ENCODE peak calls at places on chromosome 18, in nine cellular contexts. One of them, this sample, is unnamed.

GRCh38 chr18:61322265-61322873 is 10.9 kb upstream of the CDH20 start:
- DNase-seq in skeletal muscle cell: no peak
- DNase-seq in coronary artery: no peak
- DNase-seq in glutamatergic neuron: peak; percentile 90
- DNase-seq in EL: peak; percentile 63
- DNase-seq in NCI-H1436 treated with DMSO at 0.1 percent for 48 hours: no peak
- DNase-seq in cardiac muscle cell: peak; percentile 72
- DNase-seq in amniotic stem cell: peak; percentile 18
- DNase-seq in H9: peak; percentile 80
- DNase-seq in this sample: no peak

GRCh38 chr18:35619468-35619867 is 37.9 kb downstream of the GALNT1 start:
- DNase-seq in skeletal muscle cell: no peak
- DNase-seq in coronary artery: no peak
- DNase-seq in glutamatergic neuron: no peak
- DNase-seq in EL: no peak
- DNase-seq in NCI-H1436 treated with DMSO at 0.1 percent for 48 hours: no peak
- DNase-seq in cardiac muscle cell: no peak
- DNase-seq in amniotic stem cell: no peak
- DNase-seq in H9: no peak
- DNase-seq in this sample: no peak

GRCh38 chr18:78160961-78161656 is 818.5 kb upstream of the SALL3 start:
- DNase-seq in skeletal muscle cell: no peak
- DNase-seq in coronary artery: no peak
- DNase-seq in glutamatergic neuron: no peak
- DNase-seq in EL: no peak
- DNase-seq in NCI-H1436 treated with DMSO at 0.1 percent for 48 hours: no peak
- DNase-seq in cardiac muscle cell: no peak
- DNase-seq in amniotic stem cell: no peak
- DNase-seq in H9: no peak
- DNase-seq in this sample: no peak

GRCh38 chr18:9824474-9824832 is 61.3 kb upstream of the TXNDC2 start:
- DNase-seq in skeletal muscle cell: peak; percentile 71
- DNase-seq in coronary artery: no peak
- DNase-seq in glutamatergic neuron: no peak
- DNase-seq in EL: peak; percentile 61
- DNase-seq in NCI-H1436 treated with DMSO at 0.1 percent for 48 hours: no peak
- DNase-seq in cardiac muscle cell: peak; percentile 87
- DNase-seq in amniotic stem cell: no peak
- DNase-seq in H9: no peak
- DNase-seq in this sample: no peak

GRCh38 chr18:14086459-14087231 is 45.6 kb downstream of the ZNF519 start:
- DNase-seq in skeletal muscle cell: peak; percentile 4
- DNase-seq in coronary artery: no peak
- DNase-seq in glutamatergic neuron: peak; percentile 30
- DNase-seq in EL: peak; percentile 31
- DNase-seq in NCI-H1436 treated with DMSO at 0.1 percent for 48 hours: no peak
- DNase-seq in cardiac muscle cell: peak; percentile 52
- DNase-seq in amniotic stem cell: no peak
- DNase-seq in H9: peak; percentile 61
- DNase-seq in this sample: no peak

GRCh38 chr18:3058328-3059191 is 45.6 kb upstream of the LPIN2 start:
- DNase-seq in skeletal muscle cell: no peak
- DNase-seq in coronary artery: no peak
- DNase-seq in glutamatergic neuron: no peak
- DNase-seq in EL: no peak
- DNase-seq in NCI-H1436 treated with DMSO at 0.1 percent for 48 hours: no peak
- DNase-seq in cardiac muscle cell: no peak
- DNase-seq in amniotic stem cell: no peak
- DNase-seq in H9: no peak
- DNase-seq in this sample: no peak

GRCh38 chr18:57970356-57971095 is 73.5 kb upstream of the NEDD4L start:
- DNase-seq in skeletal muscle cell: no peak
- DNase-seq in coronary artery: no peak
- DNase-seq in glutamatergic neuron: peak; percentile 24
- DNase-seq in EL: peak; percentile 23
- DNase-seq in NCI-H1436 treated with DMSO at 0.1 percent for 48 hours: no peak
- DNase-seq in cardiac muscle cell: no peak
- DNase-seq in amniotic stem cell: no peak
- DNase-seq in H9: peak; percentile 68
- DNase-seq in this sample: no peak

GRCh38 chr18:58716046-58716766 is 44.9 kb downstream of the MALT1 start:
- DNase-seq in skeletal muscle cell: no peak
- DNase-seq in coronary artery: no peak
- DNase-seq in glutamatergic neuron: no peak
- DNase-seq in EL: no peak
- DNase-seq in NCI-H1436 treated with DMSO at 0.1 percent for 48 hours: no peak
- DNase-seq in cardiac muscle cell: no peak
- DNase-seq in amniotic stem cell: no peak
- DNase-seq in H9: no peak
- DNase-seq in this sample: no peak

GRCh38 chr18:2964349-2965010 is 48.5 kb downstream of the LPIN2 start:
- DNase-seq in skeletal muscle cell: no peak
- DNase-seq in coronary artery: no peak
- DNase-seq in glutamatergic neuron: no peak
- DNase-seq in EL: no peak
- DNase-seq in NCI-H1436 treated with DMSO at 0.1 percent for 48 hours: no peak
- DNase-seq in cardiac muscle cell: no peak
- DNase-seq in amniotic stem cell: no peak
- DNase-seq in H9: no peak
- DNase-seq in this sample: no peak

GRCh38 chr18:14922031-14922430 is 174.1 kb downstream of the ANKRD30B start:
- DNase-seq in skeletal muscle cell: no peak
- DNase-seq in coronary artery: peak; percentile 19
- DNase-seq in glutamatergic neuron: no peak
- DNase-seq in EL: no peak
- DNase-seq in NCI-H1436 treated with DMSO at 0.1 percent for 48 hours: no peak
- DNase-seq in cardiac muscle cell: no peak
- DNase-seq in amniotic stem cell: no peak
- DNase-seq in H9: no peak
- DNase-seq in this sample: no peak

GRCh38 chr18:76697441-76697901 is 124.9 kb upstream of the ZNF236 start:
- DNase-seq in skeletal muscle cell: no peak
- DNase-seq in coronary artery: peak; percentile 14
- DNase-seq in glutamatergic neuron: no peak
- DNase-seq in EL: peak; percentile 9
- DNase-seq in NCI-H1436 treated with DMSO at 0.1 percent for 48 hours: no peak
- DNase-seq in cardiac muscle cell: peak; percentile 54
- DNase-seq in amniotic stem cell: no peak
- DNase-seq in H9: no peak
- DNase-seq in this sample: no peak

GRCh38 chr18:24315170-24315569 is 82.5 kb downstream of the OSBPL1A start:
- DNase-seq in skeletal muscle cell: no peak
- DNase-seq in coronary artery: no peak
- DNase-seq in glutamatergic neuron: no peak
- DNase-seq in EL: peak; percentile 6
- DNase-seq in NCI-H1436 treated with DMSO at 0.1 percent for 48 hours: no peak
- DNase-seq in cardiac muscle cell: no peak
- DNase-seq in amniotic stem cell: no peak
- DNase-seq in H9: no peak
- DNase-seq in this sample: no peak

GRCh38 chr18:63188063-63188462 is 131.5 kb downstream of the BCL2 start:
- DNase-seq in skeletal muscle cell: no peak
- DNase-seq in coronary artery: no peak
- DNase-seq in glutamatergic neuron: no peak
- DNase-seq in EL: no peak
- DNase-seq in NCI-H1436 treated with DMSO at 0.1 percent for 48 hours: no peak
- DNase-seq in cardiac muscle cell: no peak
- DNase-seq in amniotic stem cell: no peak
- DNase-seq in H9: no peak
- DNase-seq in this sample: no peak

GRCh38 chr18:50473896-50474295 is 86.0 kb upstream of the MAPK4 start:
- DNase-seq in skeletal muscle cell: no peak
- DNase-seq in coronary artery: no peak
- DNase-seq in glutamatergic neuron: no peak
- DNase-seq in EL: no peak
- DNase-seq in NCI-H1436 treated with DMSO at 0.1 percent for 48 hours: no peak
- DNase-seq in cardiac muscle cell: no peak
- DNase-seq in amniotic stem cell: no peak
- DNase-seq in H9: no peak
- DNase-seq in this sample: no peak

GRCh38 chr18:12288406-12288762 is 19.7 kb upstream of the TUBB6 start:
- DNase-seq in skeletal muscle cell: no peak
- DNase-seq in coronary artery: peak; percentile 72
- DNase-seq in glutamatergic neuron: no peak
- DNase-seq in EL: no peak
- DNase-seq in NCI-H1436 treated with DMSO at 0.1 percent for 48 hours: no peak
- DNase-seq in cardiac muscle cell: no peak
- DNase-seq in amniotic stem cell: no peak
- DNase-seq in H9: no peak
- DNase-seq in this sample: no peak

GRCh38 chr18:11946756-11947155 is 34.6 kb upstream of the IMPA2 start:
- DNase-seq in skeletal muscle cell: no peak
- DNase-seq in coronary artery: no peak
- DNase-seq in glutamatergic neuron: no peak
- DNase-seq in EL: peak; percentile 55
- DNase-seq in NCI-H1436 treated with DMSO at 0.1 percent for 48 hours: no peak
- DNase-seq in cardiac muscle cell: peak; percentile 76
- DNase-seq in amniotic stem cell: no peak
- DNase-seq in H9: no peak
- DNase-seq in this sample: no peak

GRCh38 chr18:25175558-25175957 is 176.4 kb downstream of the ZNF521 start:
- DNase-seq in skeletal muscle cell: no peak
- DNase-seq in coronary artery: no peak
- DNase-seq in glutamatergic neuron: no peak
- DNase-seq in EL: no peak
- DNase-seq in NCI-H1436 treated with DMSO at 0.1 percent for 48 hours: no peak
- DNase-seq in cardiac muscle cell: no peak
- DNase-seq in amniotic stem cell: no peak
- DNase-seq in H9: no peak
- DNase-seq in this sample: no peak

GRCh38 chr18:36334798-36335197 is 37.3 kb downstream of the FHOD3 start:
- DNase-seq in skeletal muscle cell: no peak
- DNase-seq in coronary artery: no peak
- DNase-seq in glutamatergic neuron: no peak
- DNase-seq in EL: no peak
- DNase-seq in NCI-H1436 treated with DMSO at 0.1 percent for 48 hours: no peak
- DNase-seq in cardiac muscle cell: no peak
- DNase-seq in amniotic stem cell: no peak
- DNase-seq in H9: no peak
- DNase-seq in this sample: no peak

GRCh38 chr18:2111456-2111855 is 459.8 kb downstream of the METTL4 start:
- DNase-seq in skeletal muscle cell: no peak
- DNase-seq in coronary artery: no peak
- DNase-seq in glutamatergic neuron: no peak
- DNase-seq in EL: peak; percentile 71
- DNase-seq in NCI-H1436 treated with DMSO at 0.1 percent for 48 hours: no peak
- DNase-seq in cardiac muscle cell: peak; percentile 34
- DNase-seq in amniotic stem cell: no peak
- DNase-seq in H9: no peak
- DNase-seq in this sample: no peak

GRCh38 chr18:48983793-48984437 is 33.1 kb upstream of the SMAD7 start:
- DNase-seq in skeletal muscle cell: no peak
- DNase-seq in coronary artery: no peak
- DNase-seq in glutamatergic neuron: peak; percentile 42
- DNase-seq in EL: peak; percentile 31
- DNase-seq in NCI-H1436 treated with DMSO at 0.1 percent for 48 hours: peak; percentile 72
- DNase-seq in cardiac muscle cell: peak; percentile 37
- DNase-seq in amniotic stem cell: no peak
- DNase-seq in H9: peak; percentile 46
- DNase-seq in this sample: no peak

GRCh38 chr18:52237551-52237950 is 102.4 kb upstream of the DCC start:
- DNase-seq in skeletal muscle cell: peak; percentile 36
- DNase-seq in coronary artery: no peak
- DNase-seq in glutamatergic neuron: no peak
- DNase-seq in EL: no peak
- DNase-seq in NCI-H1436 treated with DMSO at 0.1 percent for 48 hours: no peak
- DNase-seq in cardiac muscle cell: peak; percentile 47
- DNase-seq in amniotic stem cell: no peak
- DNase-seq in H9: no peak
- DNase-seq in this sample: no peak

GRCh38 chr18:65477450-65477849 is 273.4 kb upstream of the CDH7 start:
- DNase-seq in skeletal muscle cell: no peak
- DNase-seq in coronary artery: no peak
- DNase-seq in glutamatergic neuron: no peak
- DNase-seq in EL: no peak
- DNase-seq in NCI-H1436 treated with DMSO at 0.1 percent for 48 hours: no peak
- DNase-seq in cardiac muscle cell: no peak
- DNase-seq in amniotic stem cell: no peak
- DNase-seq in H9: no peak
- DNase-seq in this sample: no peak

GRCh38 chr18:25287096-25287495 is 64.9 kb downstream of the ZNF521 start:
- DNase-seq in skeletal muscle cell: no peak
- DNase-seq in coronary artery: no peak
- DNase-seq in glutamatergic neuron: no peak
- DNase-seq in EL: no peak
- DNase-seq in NCI-H1436 treated with DMSO at 0.1 percent for 48 hours: no peak
- DNase-seq in cardiac muscle cell: no peak
- DNase-seq in amniotic stem cell: no peak
- DNase-seq in H9: no peak
- DNase-seq in this sample: no peak

GRCh38 chr18:40851014-40851429 is 1104.0 kb upstream of the PIK3C3 start:
- DNase-seq in skeletal muscle cell: peak; percentile 39
- DNase-seq in coronary artery: no peak
- DNase-seq in glutamatergic neuron: no peak
- DNase-seq in EL: no peak
- DNase-seq in NCI-H1436 treated with DMSO at 0.1 percent for 48 hours: no peak
- DNase-seq in cardiac muscle cell: peak; percentile 72
- DNase-seq in amniotic stem cell: no peak
- DNase-seq in H9: no peak
- DNase-seq in this sample: no peak

GRCh38 chr18:5294113-5294617 is 1.4 kb downstream of the ZBTB14 start:
- DNase-seq in skeletal muscle cell: no peak
- DNase-seq in coronary artery: no peak
- DNase-seq in glutamatergic neuron: peak; percentile 35
- DNase-seq in EL: peak; percentile 2
- DNase-seq in NCI-H1436 treated with DMSO at 0.1 percent for 48 hours: no peak
- DNase-seq in cardiac muscle cell: peak; percentile 1
- DNase-seq in amniotic stem cell: no peak
- DNase-seq in H9: no peak
- DNase-seq in this sample: peak; percentile 77

GRCh38 chr18:38256366-38256765 is 690.8 kb upstream of the CELF4 start:
- DNase-seq in skeletal muscle cell: no peak
- DNase-seq in coronary artery: no peak
- DNase-seq in glutamatergic neuron: no peak
- DNase-seq in EL: no peak
- DNase-seq in NCI-H1436 treated with DMSO at 0.1 percent for 48 hours: no peak
- DNase-seq in cardiac muscle cell: no peak
- DNase-seq in amniotic stem cell: no peak
- DNase-seq in H9: no peak
- DNase-seq in this sample: no peak

GRCh38 chr18:31538837-31539236 is 40.9 kb downstream of the DSG2 start:
- DNase-seq in skeletal muscle cell: no peak
- DNase-seq in coronary artery: no peak
- DNase-seq in glutamatergic neuron: no peak
- DNase-seq in EL: no peak
- DNase-seq in NCI-H1436 treated with DMSO at 0.1 percent for 48 hours: no peak
- DNase-seq in cardiac muscle cell: no peak
- DNase-seq in amniotic stem cell: no peak
- DNase-seq in H9: no peak
- DNase-seq in this sample: no peak

GRCh38 chr18:24014986-24015896 is 687 bp downstream of the TTC39C start:
- DNase-seq in skeletal muscle cell: peak; percentile 36
- DNase-seq in coronary artery: peak; percentile 79
- DNase-seq in glutamatergic neuron: peak; percentile 66
- DNase-seq in EL: peak; percentile 77
- DNase-seq in NCI-H1436 treated with DMSO at 0.1 percent for 48 hours: no peak
- DNase-seq in cardiac muscle cell: peak; percentile 80
- DNase-seq in amniotic stem cell: peak; percentile 54
- DNase-seq in H9: peak; percentile 51
- DNase-seq in this sample: peak; percentile 80

GRCh38 chr18:63202814-63203213 is 116.8 kb downstream of the BCL2 start:
- DNase-seq in skeletal muscle cell: no peak
- DNase-seq in coronary artery: no peak
- DNase-seq in glutamatergic neuron: no peak
- DNase-seq in EL: no peak
- DNase-seq in NCI-H1436 treated with DMSO at 0.1 percent for 48 hours: no peak
- DNase-seq in cardiac muscle cell: no peak
- DNase-seq in amniotic stem cell: no peak
- DNase-seq in H9: no peak
- DNase-seq in this sample: no peak